ENCODE peak calls at places on chromosomes 12 and 14, in four cellular contexts. One of them, this sample, is unnamed. For H3K9me3, the result is how much of the 10 kb centered on the place peaks cover.

GRCh38 chr12:12890815-12891645 is at the start of gene GPRC5A:
- DNase-seq in breast epithelium: peak
- DNase-seq in mucosa of descending colon: peak
- DNase-seq in MG63: peak
- DNase-seq in this sample: peak

GRCh38 chr12:51683763-51684357 is 92.8 kb downstream of the SCN8A start:
- DNase-seq in breast epithelium: no peak
- DNase-seq in mucosa of descending colon: peak
- DNase-seq in MG63: peak
- DNase-seq in this sample: no peak

GRCh38 chr14:90429764-90430163 is 32.9 kb downstream of the CALM1 start:
- DNase-seq in breast epithelium: no peak
- DNase-seq in mucosa of descending colon: no peak
- DNase-seq in MG63: no peak
- DNase-seq in this sample: no peak

GRCh38 chr12:26360062-26360461 is 164.7 kb downstream of the SSPN start:
- DNase-seq in breast epithelium: no peak
- DNase-seq in mucosa of descending colon: no peak
- DNase-seq in MG63: no peak
- DNase-seq in this sample: no peak

GRCh38 chr12:73629171-73629570 is 908.5 kb upstream of the ATXN7L3B start:
- DNase-seq in breast epithelium: no peak
- DNase-seq in mucosa of descending colon: no peak
- DNase-seq in MG63: no peak
- DNase-seq in this sample: no peak

GRCh38 chr14:75200451-75200850 is 24.0 kb upstream of the TMED10 start:
- DNase-seq in breast epithelium: peak
- DNase-seq in mucosa of descending colon: peak
- DNase-seq in MG63: no peak
- DNase-seq in this sample: no peak

GRCh38 chr12:14399871-14400270 is 34.4 kb downstream of the ATF7IP start:
- DNase-seq in breast epithelium: no peak
- DNase-seq in mucosa of descending colon: no peak
- DNase-seq in MG63: no peak
- DNase-seq in this sample: no peak

GRCh38 chr12:3303410-3304136 is 187.4 kb upstream of the PRMT8 start:
- DNase-seq in breast epithelium: no peak
- DNase-seq in mucosa of descending colon: no peak
- DNase-seq in MG63: no peak
- DNase-seq in this sample: no peak

GRCh38 chr12:6352198-6353173 is 10.6 kb upstream of the TNFRSF1A start:
- DNase-seq in breast epithelium: no peak
- DNase-seq in mucosa of descending colon: no peak
- DNase-seq in MG63: no peak
- DNase-seq in this sample: no peak

GRCh38 chr14:56145181-56145580 is 27.0 kb downstream of the PELI2 start:
- DNase-seq in breast epithelium: no peak
- DNase-seq in mucosa of descending colon: no peak
- DNase-seq in MG63: no peak
- DNase-seq in this sample: no peak

GRCh38 chr14:50064993-50065392 is 51.4 kb downstream of the VCPKMT start:
- DNase-seq in breast epithelium: no peak
- DNase-seq in mucosa of descending colon: peak
- DNase-seq in MG63: no peak
- DNase-seq in this sample: peak

GRCh38 chr14:37195327-37195726 is 2.4 kb upstream of the MIPOL1 start:
- DNase-seq in breast epithelium: no peak
- DNase-seq in mucosa of descending colon: no peak
- DNase-seq in MG63: no peak
- DNase-seq in this sample: no peak

GRCh38 chr12:53988519-53989226 is 3.7 kb downstream of the HOXC10 start:
- DNase-seq in breast epithelium: no peak
- DNase-seq in mucosa of descending colon: no peak
- DNase-seq in MG63: no peak
- DNase-seq in this sample: no peak

GRCh38 chr12:110538869-110539622 is 36.9 kb downstream of the RAD9B start:
- DNase-seq in breast epithelium: no peak
- DNase-seq in mucosa of descending colon: peak
- DNase-seq in MG63: no peak
- DNase-seq in this sample: no peak

DNA sequence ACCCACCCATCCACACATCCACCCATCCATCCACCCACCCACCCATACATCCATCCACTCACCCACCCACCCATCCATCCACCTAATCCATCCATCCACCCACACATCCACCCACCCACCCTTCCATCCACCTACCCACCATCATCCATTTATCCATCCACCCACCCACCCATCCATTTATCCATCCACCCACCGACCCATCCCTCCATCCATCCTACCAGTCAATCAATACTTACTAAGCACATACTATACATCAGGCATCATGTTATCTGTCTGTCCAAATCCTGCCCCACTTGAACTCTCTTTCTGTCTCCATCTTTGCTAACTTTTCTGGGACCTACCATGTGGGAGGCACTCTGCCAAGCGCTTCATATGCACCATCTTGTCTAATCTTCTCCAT is 15.4 kb downstream of the GALNT9 start:
- DNase-seq in breast epithelium: no peak
- DNase-seq in mucosa of descending colon: no peak
- DNase-seq in MG63: no peak
- DNase-seq in this sample: no peak
- H3K9me3 ChIP-seq in breast epithelium: under half
- H3K9me3 ChIP-seq in mucosa of descending colon: under half
- H3K9me3 ChIP-seq in MG63: under half
- H3K9me3 ChIP-seq in this sample: under half

DNA sequence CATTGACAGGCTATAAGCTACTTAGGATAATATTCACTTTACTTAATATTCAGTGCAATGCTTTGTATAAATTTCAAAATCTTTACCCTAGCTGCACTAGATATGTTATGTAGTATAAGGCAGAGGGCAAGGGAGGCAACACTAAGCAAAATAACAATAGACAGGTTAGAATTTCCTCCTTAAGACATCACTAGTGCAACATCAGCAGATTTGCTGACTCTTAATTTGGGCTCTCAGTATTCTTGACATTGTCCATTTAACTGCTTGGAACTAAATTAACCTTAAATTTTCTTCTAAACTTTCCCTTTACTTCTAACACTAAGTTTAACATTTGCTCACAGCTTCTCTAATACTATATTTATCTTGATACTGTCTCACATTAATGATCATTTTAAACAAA is 273.9 kb downstream of the DIO2 start:
- DNase-seq in breast epithelium: no peak
- DNase-seq in mucosa of descending colon: no peak
- DNase-seq in MG63: no peak
- DNase-seq in this sample: no peak
- H3K9me3 ChIP-seq in breast epithelium: under half
- H3K9me3 ChIP-seq in mucosa of descending colon: under half
- H3K9me3 ChIP-seq in MG63: under half
- H3K9me3 ChIP-seq in this sample: under half

GRCh38 chr14:94617988-94618822 is 6.0 kb downstream of the SERPINA3 start:
- DNase-seq in breast epithelium: no peak
- DNase-seq in mucosa of descending colon: no peak
- DNase-seq in MG63: no peak
- DNase-seq in this sample: no peak
- H3K9me3 ChIP-seq in breast epithelium: under half
- H3K9me3 ChIP-seq in mucosa of descending colon: under half
- H3K9me3 ChIP-seq in MG63: under half
- H3K9me3 ChIP-seq in this sample: under half

GRCh38 chr12:56863789-56864188 is 70.4 kb downstream of the SDR9C7 start:
- DNase-seq in breast epithelium: no peak
- DNase-seq in mucosa of descending colon: no peak
- DNase-seq in MG63: no peak
- DNase-seq in this sample: no peak

GRCh38 chr12:56862264-56862663 is 71.9 kb downstream of the SDR9C7 start:
- DNase-seq in breast epithelium: no peak
- DNase-seq in mucosa of descending colon: no peak
- DNase-seq in MG63: no peak
- DNase-seq in this sample: no peak

GRCh38 chr12:56864318-56864717 is 69.9 kb downstream of the SDR9C7 start:
- DNase-seq in breast epithelium: no peak
- DNase-seq in mucosa of descending colon: no peak
- DNase-seq in MG63: no peak
- DNase-seq in this sample: no peak

GRCh38 chr12:56867216-56867615 is 67.0 kb downstream of the SDR9C7 start:
- DNase-seq in breast epithelium: no peak
- DNase-seq in mucosa of descending colon: no peak
- DNase-seq in MG63: no peak
- DNase-seq in this sample: no peak

GRCh38 chr12:56866493-56866892 is 67.7 kb downstream of the SDR9C7 start:
- DNase-seq in breast epithelium: no peak
- DNase-seq in mucosa of descending colon: no peak
- DNase-seq in MG63: no peak
- DNase-seq in this sample: no peak
- H3K9me3 ChIP-seq in breast epithelium: under half
- H3K9me3 ChIP-seq in mucosa of descending colon: half or more
- H3K9me3 ChIP-seq in MG63: half or more
- H3K9me3 ChIP-seq in this sample: under half

GRCh38 chr12:34217660-34218059 is 195.4 kb downstream of the ALG10 start:
- DNase-seq in breast epithelium: no peak
- DNase-seq in mucosa of descending colon: no peak
- DNase-seq in MG63: no peak
- DNase-seq in this sample: no peak

GRCh38 chr12:34215893-34216285 is 193.6 kb downstream of the ALG10 start:
- DNase-seq in breast epithelium: no peak
- DNase-seq in mucosa of descending colon: no peak
- DNase-seq in MG63: no peak
- DNase-seq in this sample: no peak

GRCh38 chr12:34214011-34214410 is 191.7 kb downstream of the ALG10 start:
- DNase-seq in breast epithelium: no peak
- DNase-seq in mucosa of descending colon: no peak
- DNase-seq in MG63: no peak
- DNase-seq in this sample: no peak

GRCh38 chr12:34212651-34213050 is 190.4 kb downstream of the ALG10 start:
- DNase-seq in breast epithelium: no peak
- DNase-seq in mucosa of descending colon: no peak
- DNase-seq in MG63: no peak
- DNase-seq in this sample: no peak

DNA sequence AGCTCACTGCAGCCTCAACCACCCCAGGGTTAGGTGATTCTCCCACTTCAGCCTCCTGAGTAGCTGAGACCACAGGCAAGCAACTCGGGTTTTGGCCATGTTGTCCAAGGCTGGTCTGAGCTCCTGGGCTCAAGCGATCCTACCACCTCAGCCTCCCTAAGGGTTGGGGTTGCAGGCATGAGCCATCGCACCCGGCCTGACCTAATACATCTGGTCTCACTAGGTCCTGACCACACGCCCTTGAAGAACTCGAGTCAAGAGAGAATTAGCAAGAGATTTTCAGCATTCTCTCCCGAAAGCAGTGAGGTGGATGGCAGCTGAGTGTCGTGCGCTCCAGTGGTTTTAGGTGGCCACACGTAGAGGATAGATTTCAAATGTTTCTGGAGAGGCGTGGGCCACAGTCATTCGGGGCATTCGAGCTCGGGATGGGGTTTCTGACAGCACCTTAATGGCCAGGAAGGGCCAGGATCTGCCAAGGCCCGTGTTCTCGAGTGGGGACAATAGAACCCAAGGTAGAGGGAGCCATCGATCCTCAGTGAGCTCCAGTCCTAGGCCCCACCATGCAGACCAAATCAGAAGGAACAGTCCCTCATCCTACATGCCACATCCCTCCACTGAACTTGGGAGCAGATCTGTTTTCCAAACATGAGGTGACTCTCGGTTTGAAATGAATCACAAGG is 193.1 kb downstream of the ALG10 start:
- DNase-seq in breast epithelium: no peak
- DNase-seq in mucosa of descending colon: no peak
- DNase-seq in MG63: no peak
- DNase-seq in this sample: no peak
- H3K9me3 ChIP-seq in breast epithelium: under half
- H3K9me3 ChIP-seq in mucosa of descending colon: under half
- H3K9me3 ChIP-seq in MG63: under half
- H3K9me3 ChIP-seq in this sample: under half

GRCh38 chr12:126773012-126773411 is 1494.0 kb upstream of the TMEM132C start:
- DNase-seq in breast epithelium: no peak
- DNase-seq in mucosa of descending colon: no peak
- DNase-seq in MG63: no peak
- DNase-seq in this sample: no peak
- H3K9me3 ChIP-seq in breast epithelium: under half
- H3K9me3 ChIP-seq in mucosa of descending colon: under half
- H3K9me3 ChIP-seq in MG63: under half
- H3K9me3 ChIP-seq in this sample: under half

DNA sequence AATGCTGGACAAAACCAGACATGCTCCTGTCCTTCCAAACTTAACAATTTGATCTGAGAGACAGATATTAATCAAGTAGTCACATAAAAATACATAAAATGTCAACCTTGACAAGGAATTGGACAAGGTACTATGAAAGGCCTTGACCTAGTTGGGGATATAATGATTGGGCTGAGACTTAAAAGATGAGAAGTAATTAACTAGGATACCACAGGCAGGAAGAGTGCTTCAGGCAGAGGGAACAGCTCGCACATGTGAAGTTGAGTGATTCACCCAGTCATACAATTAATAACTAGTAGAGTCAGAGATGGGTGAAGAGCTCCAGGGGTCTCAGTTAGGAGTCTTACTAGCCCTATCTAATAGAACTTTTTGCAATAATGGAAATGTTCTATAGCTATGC is 259.5 kb downstream of the MSRB3 start:
- DNase-seq in breast epithelium: no peak
- DNase-seq in mucosa of descending colon: no peak
- DNase-seq in MG63: no peak
- DNase-seq in this sample: no peak
- H3K9me3 ChIP-seq in breast epithelium: under half
- H3K9me3 ChIP-seq in mucosa of descending colon: under half
- H3K9me3 ChIP-seq in MG63: under half
- H3K9me3 ChIP-seq in this sample: under half

GRCh38 chr14:100803694-100804075 is 22.2 kb upstream of the MEG3 start:
- DNase-seq in breast epithelium: no peak
- DNase-seq in mucosa of descending colon: no peak
- DNase-seq in MG63: no peak
- DNase-seq in this sample: no peak
- H3K9me3 ChIP-seq in breast epithelium: under half
- H3K9me3 ChIP-seq in mucosa of descending colon: under half
- H3K9me3 ChIP-seq in MG63: under half
- H3K9me3 ChIP-seq in this sample: under half